ENCODE peak calls at places on chromosome 4, in eight cellular contexts. N, E, P, G, S, R, L and J are unnamed samples.

GRCh38 chr4:10299601-10300000 is 157.6 kb downstream of the ZNF518B start:
- DNase-seq in G (no peak), E (no peak), L (no peak), S (no peak), R (no peak), N (no peak), P (no peak), J (no peak)

GRCh38 chr4:6331018-6331417 is 61.4 kb downstream of the WFS1 start:
- DNase-seq in L (no peak), G (peak; percentile 23), P (no peak), R (peak; percentile 66), N (no peak), E (peak; percentile 59), S (no peak), J (no peak)

GRCh38 chr4:57190651-57191481 is 80.7 kb upstream of the IGFBP7 start:
- DNase-seq in R (peak; percentile 18), S (no peak), E (peak; percentile 50), G (peak; percentile 27), P (no peak), N (no peak), L (no peak), J (no peak)

GRCh38 chr4:576245-576821 is at the start of gene TMEM271:
- DNase-seq in N (no peak), R (no peak), P (no peak), S (no peak), L (no peak), G (no peak), E (no peak), J (no peak)

GRCh38 chr4:123397276-123398150 is 918 bp downstream of the SPRY1 start:
- DNase-seq in P (no peak), R (peak; percentile 75), L (peak; percentile 26), E (no peak), G (peak; percentile 64), N (peak; percentile 62), S (peak; percentile 58), J (no peak)

GRCh38 chr4:104491826-104492771 is 2.6 kb downstream of the CXXC4 start:
- DNase-seq in G (peak; percentile 9), S (no peak), N (no peak), E (no peak), R (no peak), P (peak; percentile 87), L (no peak), J (no peak)

GRCh38 chr4:116358633-116359222 is 726.6 kb downstream of the TRAM1L1 start:
- DNase-seq in G (peak; percentile 66), N (peak; percentile 69), P (peak; percentile 44), S (no peak), R (peak; percentile 82), L (peak; percentile 57), E (peak; percentile 24), J (no peak)

GRCh38 chr4:163755013-163755412 is 260.5 kb downstream of the TMA16 start:
- DNase-seq in N (no peak), G (no peak), E (no peak), L (no peak), R (no peak), S (no peak), P (peak; percentile 12), J (no peak)

GRCh38 chr4:147822128-147822527 is 90.2 kb downstream of the ARHGAP10 start:
- DNase-seq in R (peak; percentile 39), N (peak; percentile 95), E (no peak), G (peak; percentile 58), S (peak; percentile 85), L (peak; percentile 98), P (no peak), J (peak; percentile 95)

GRCh38 chr4:54066718-54067129 is 2.3 kb upstream of the CHIC2 start:
- DNase-seq in R (no peak), N (peak; percentile 29), P (no peak), L (no peak), G (no peak), E (peak; percentile 70), S (no peak), J (no peak)

GRCh38 chr4:384311-385010 is 46.8 kb downstream of the ZNF141 start:
- DNase-seq in G (no peak), L (no peak), S (no peak), P (peak; percentile 7), N (no peak), E (no peak), R (no peak), J (no peak)

GRCh38 chr4:185343726-185344581 is 51.8 kb downstream of the LRP2BP start:
- DNase-seq in E (no peak), N (no peak), P (no peak), G (peak; percentile 25), S (no peak), L (peak; percentile 33), R (no peak), J (no peak)

GRCh38 chr4:6763330-6763851 is 19.1 kb upstream of the KIAA0232 start:
- DNase-seq in S (no peak), G (peak; percentile 45), N (no peak), R (no peak), E (peak; percentile 70), P (no peak), L (no peak), J (no peak)

GRCh38 chr4:86333236-86333635 is 26.6 kb downstream of the MAPK10 start:
- DNase-seq in R (no peak), E (no peak), G (no peak), P (no peak), L (no peak), N (no peak), S (no peak), J (no peak)

GRCh38 chr4:20030108-20030507 is 221.6 kb upstream of the SLIT2 start:
- DNase-seq in L (no peak), S (no peak), P (no peak), R (no peak), N (no peak), E (no peak), G (no peak), J (no peak)

GRCh38 chr4:21011106-21011505 is 310.8 kb downstream of the PACRGL start:
- DNase-seq in P (no peak), E (no peak), R (no peak), G (no peak), L (no peak), S (no peak), N (no peak), J (no peak)

GRCh38 chr4:98796986-98797385 is 131.9 kb downstream of the EIF4E start:
- DNase-seq in R (no peak), G (no peak), E (no peak), N (no peak), P (no peak), L (no peak), S (no peak), J (no peak)

GRCh38 chr4:11805837-11806236 is 377.1 kb upstream of the HS3ST1 start:
- DNase-seq in R (no peak), S (no peak), N (no peak), G (no peak), L (no peak), E (no peak), P (no peak), J (no peak)

GRCh38 chr4:118280501-118281218 is 72.1 kb downstream of the PRSS12 start:
- DNase-seq in P (peak; percentile 38), G (peak; percentile 69), L (peak; percentile 37), N (peak; percentile 55), R (peak; percentile 74), S (no peak), E (peak; percentile 22), J (no peak)

GRCh38 chr4:123825596-123826291 is 429.1 kb downstream of the SPRY1 start:
- DNase-seq in P (no peak), S (no peak), N (no peak), E (no peak), G (no peak), L (no peak), R (no peak), J (no peak)

GRCh38 chr4:168577624-168578023 is 80.8 kb downstream of the PALLD start:
- DNase-seq in E (no peak), P (no peak), S (no peak), G (no peak), R (no peak), L (no peak), N (no peak), J (no peak)

GRCh38 chr4:136562842-136563241 is 969.5 kb downstream of the PCDH18 start:
- DNase-seq in S (no peak), E (no peak), N (no peak), P (no peak), R (peak; percentile 13), L (no peak), G (no peak), J (no peak)

GRCh38 chr4:110480031-110480549 is 4.1 kb downstream of the ENPEP start:
- DNase-seq in P (no peak), G (no peak), S (no peak), R (no peak), N (no peak), L (no peak), E (no peak), J (no peak)
- TF ChIP-seq EP300 in P (no peak), G (no peak), S (no peak), R (no peak), N (no peak), L (no peak), E (no peak), J (no peak)

DNA sequence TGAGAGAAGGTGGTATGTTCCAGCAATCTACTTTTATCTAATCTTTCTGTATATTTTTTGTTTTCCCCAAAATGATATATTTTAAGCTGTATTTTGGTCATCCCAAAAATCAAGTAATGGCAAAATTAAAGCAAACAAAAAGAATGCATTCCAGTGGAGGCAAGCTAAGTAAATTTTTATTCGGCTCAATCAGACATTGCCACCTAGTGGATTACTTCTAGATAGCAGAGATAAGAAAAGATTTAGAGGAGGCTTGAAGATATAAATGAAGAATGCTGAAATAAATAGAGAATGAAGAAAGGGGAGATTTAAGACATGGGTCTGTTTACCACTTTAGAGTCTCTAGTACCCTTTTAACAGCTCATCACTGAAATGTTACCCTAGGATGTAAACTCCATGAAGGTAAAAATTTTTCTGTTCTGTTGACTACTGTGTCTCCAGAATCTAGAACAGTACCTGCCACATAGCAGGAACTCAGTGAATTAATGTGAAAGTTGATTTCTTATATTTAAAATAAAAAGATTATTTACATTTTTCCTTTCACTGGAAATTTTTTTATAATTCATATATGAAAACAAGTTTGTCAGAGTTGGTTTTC is 110.9 kb upstream of the ANK2 start:
- DNase-seq in N (no peak), P (no peak), E (peak; percentile 10), S (no peak), G (no peak), L (no peak), R (peak; percentile 14), J (no peak)
- TF ChIP-seq EP300 in N (no peak), P (no peak), E (no peak), S (no peak), G (no peak), L (no peak), R (no peak), J (no peak)

DNA sequence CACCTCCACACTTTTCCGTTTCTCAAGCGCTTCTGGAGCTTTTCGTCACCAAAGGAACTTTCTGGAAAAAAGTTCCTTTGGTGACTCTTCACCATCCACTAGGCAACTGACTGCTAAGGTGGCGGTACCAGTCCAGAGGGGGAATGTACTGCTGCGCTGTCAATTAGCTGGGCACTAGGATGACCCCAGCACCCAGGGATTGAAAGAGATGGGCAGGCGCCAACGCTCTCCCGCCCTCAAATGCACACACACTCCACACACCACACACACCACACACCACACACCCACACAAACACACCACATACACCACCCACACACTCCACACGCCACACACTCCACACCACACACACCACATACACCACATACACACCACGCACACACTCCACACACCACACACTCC is 10.4 kb downstream of the PRDM8 start:
- DNase-seq in L (no peak), P (no peak), E (no peak), N (no peak), R (no peak), S (no peak), G (no peak), J (no peak)
- TF ChIP-seq EP300 in L (no peak), P (no peak), E (no peak), N (no peak), R (no peak), S (no peak), G (no peak), J (no peak)

GRCh38 chr4:79227896-79228295 is 98.0 kb downstream of the NAA11 start:
- DNase-seq in E (no peak), G (no peak), N (no peak), P (no peak), S (no peak), R (no peak), L (peak; percentile 31), J (no peak)
- TF ChIP-seq EP300 in E (no peak), G (no peak), N (no peak), P (no peak), S (no peak), R (no peak), L (peak; percentile 11), J (no peak)